ENCODE peak calls at places on chromosomes 1 and 21, in eight cellular contexts. V, D, Z, L, S, T, M and U are unnamed samples.
A peak's percentile ranks its signal among the peaks of the same experiment; 100 is the strongest.

GRCh38 chr21:38401527-38401926 is 96.8 kb downstream of the ERG start:
- DNase-seq in V (no peak), D (no peak), Z (no peak), L (no peak), S (no peak), T (no peak), M (no peak), U (no peak)

GRCh38 chr21:44424608-44425306 is 30.6 kb upstream of the LRRC3 start:
- DNase-seq in V (no peak), D (no peak), Z (no peak), L (no peak), S (no peak), T (peak; percentile 11), M (no peak), U (no peak)

GRCh38 chr1:76023669-76024407 is 50.7 kb upstream of the ST6GALNAC3 start:
- DNase-seq in V (no peak), D (peak; percentile 38), Z (no peak), L (no peak), S (no peak), T (no peak), M (no peak), U (no peak)

GRCh38 chr1:94602312-94602711 is 60.8 kb upstream of the F3 start:
- DNase-seq in V (peak; percentile 50), D (peak; percentile 65), Z (no peak), L (no peak), S (no peak), T (no peak), M (peak; percentile 57), U (no peak)

GRCh38 chr1:44048816-44049215 is 17.6 kb upstream of the SLC6A9 start:
- DNase-seq in V (no peak), D (peak; percentile 53), Z (no peak), L (no peak), S (no peak), T (no peak), M (no peak), U (peak; percentile 39)

GRCh38 chr1:245566952-245567351 is 412.2 kb downstream of the KIF26B start:
- DNase-seq in V (no peak), D (no peak), Z (no peak), L (no peak), S (no peak), T (no peak), M (no peak), U (peak; percentile 37)

GRCh38 chr1:15299811-15300210 is 52.8 kb downstream of the FHAD1 start:
- DNase-seq in V (no peak), D (no peak), Z (no peak), L (no peak), S (no peak), T (no peak), M (no peak), U (no peak)

GRCh38 chr21:19810779-19811178 is 1187.4 kb upstream of the NCAM2 start:
- DNase-seq in V (no peak), D (no peak), Z (no peak), L (no peak), S (no peak), T (no peak), M (no peak), U (no peak)

GRCh38 chr1:223827193-223827663 is 18.5 kb downstream of the TP53BP2 start:
- DNase-seq in V (no peak), D (no peak), Z (no peak), L (no peak), S (no peak), T (no peak), M (no peak), U (peak; percentile 60)

GRCh38 chr1:33819290-33819912 is 44.5 kb upstream of the HMGB4 start:
- DNase-seq in V (no peak), D (no peak), Z (no peak), L (peak; percentile 60), S (no peak), T (no peak), M (no peak), U (no peak)

GRCh38 chr1:113488576-113489177 is 98.4 kb downstream of the MAGI3 start:
- DNase-seq in V (no peak), D (no peak), Z (no peak), L (no peak), S (no peak), T (no peak), M (no peak), U (no peak)
- TF ChIP-seq CTCF in V (peak; percentile 25), D (no peak), Z (no peak), L (no peak), S (no peak), T (no peak), M (no peak), U (peak; percentile 0)

DNA sequence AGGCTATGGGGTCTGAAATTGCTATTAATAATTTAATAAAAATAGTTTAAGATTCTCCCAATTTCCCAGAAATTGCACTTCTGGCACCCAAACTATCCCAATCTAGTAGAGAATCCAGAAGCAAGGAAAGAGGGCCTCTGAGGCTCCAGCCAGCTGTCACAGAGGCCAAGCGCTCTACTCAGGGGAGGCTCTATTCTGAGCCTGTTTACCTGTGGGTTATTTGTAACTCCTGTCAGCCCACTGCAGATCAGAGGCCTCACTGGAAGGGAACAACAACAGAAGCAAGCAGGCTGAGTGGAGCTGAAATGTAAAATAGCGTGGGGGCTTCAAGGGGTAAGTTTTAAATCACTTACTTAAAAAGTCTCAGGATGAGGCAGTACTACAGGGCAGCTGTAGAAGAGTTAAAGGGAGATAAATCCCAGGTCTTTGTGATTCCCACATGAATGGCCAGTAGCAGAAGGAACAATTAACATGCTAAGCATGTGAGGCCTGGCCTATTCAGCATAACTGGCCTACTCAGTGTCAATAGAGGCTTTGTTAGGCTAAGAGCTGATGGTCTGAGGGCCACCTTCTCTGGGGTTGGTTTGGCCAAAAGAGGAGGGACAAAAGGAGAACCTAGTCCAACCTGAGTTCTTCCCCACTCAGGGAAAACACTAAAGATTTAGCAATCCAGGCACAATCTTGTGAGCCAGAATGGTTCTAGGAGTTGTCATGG is 12.8 kb downstream of the ZNF687 start:
- DNase-seq in V (no peak), D (no peak), Z (no peak), L (no peak), S (no peak), T (no peak), M (no peak), U (no peak)
- H3K4me3 ChIP-seq in V (no peak overlapping the region), D (no peak overlapping the region), Z (no peak overlapping the region), L (no peak overlapping the region), S (no peak overlapping the region), T (no peak overlapping the region), M (no peak overlapping the region), U (no peak overlapping the region)

DNA sequence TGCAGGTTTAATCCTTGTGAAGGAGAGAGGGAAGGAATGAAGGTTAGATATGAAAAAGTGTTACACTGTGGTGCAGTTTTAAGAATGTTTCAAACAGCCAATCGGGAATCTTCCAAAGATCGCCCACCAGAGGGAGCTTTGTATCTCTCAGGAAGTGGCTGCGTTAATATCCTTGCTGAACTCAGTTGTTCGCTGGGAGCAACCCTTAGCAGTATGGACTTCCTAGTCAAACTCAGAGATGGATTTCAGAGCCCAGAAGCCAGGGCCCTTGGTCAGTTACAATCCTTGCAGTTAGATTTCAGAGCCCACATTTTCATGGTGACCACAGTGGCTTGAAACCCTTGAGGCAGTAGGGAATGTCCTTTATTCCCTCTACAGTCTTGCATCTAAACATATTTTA is 136.2 kb downstream of the NTNG1 start:
- DNase-seq in V (peak; percentile 47), D (peak; percentile 62), Z (peak; percentile 13), L (no peak), S (no peak), T (no peak), M (peak; percentile 41), U (peak; percentile 78)
- TF ChIP-seq CTCF in V (peak; percentile 76), D (peak; percentile 68), Z (peak; percentile 70), L (peak; percentile 52), S (peak; percentile 27), T (peak; percentile 32), M (peak; percentile 29), U (peak; percentile 64)

DNA sequence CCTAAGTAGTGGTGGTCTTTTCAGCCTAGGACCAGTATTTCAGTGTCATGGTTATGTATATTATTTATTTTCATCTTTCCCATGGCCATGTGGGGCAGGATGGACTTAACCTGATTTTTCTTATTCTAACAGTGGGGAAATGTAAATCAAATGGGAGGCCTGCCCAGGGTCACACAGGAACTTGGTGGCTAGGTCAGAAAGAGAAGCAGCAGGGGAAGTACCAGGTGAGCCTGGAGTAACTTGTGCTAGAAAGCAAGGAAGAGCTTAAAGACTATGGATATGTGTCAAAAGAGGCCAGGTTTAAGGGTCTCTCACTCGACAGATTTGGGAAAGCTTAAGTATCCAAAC is 936 bp downstream of the ZFP69B start:
- DNase-seq in V (no peak), D (no peak), Z (no peak), L (no peak), S (no peak), T (no peak), M (no peak), U (no peak)
- H3K4me3 ChIP-seq in V (peak overlapping the region; percentile 84), D (peak overlapping the region; percentile 60), Z (peak overlapping the region; percentile 72), L (no peak overlapping the region), S (no peak overlapping the region), T (no peak overlapping the region), M (no peak overlapping the region), U (peak overlapping the region; percentile 80)

GRCh38 chr21:34548782-34549376 is 36.9 kb upstream of the KCNE1 start:
- DNase-seq in V (no peak), D (no peak), Z (no peak), L (no peak), S (no peak), T (no peak), M (no peak), U (no peak)

GRCh38 chr21:34546556-34546955 is 34.5 kb upstream of the KCNE1 start:
- DNase-seq in V (no peak), D (no peak), Z (no peak), L (no peak), S (no peak), T (no peak), M (no peak), U (no peak)

GRCh38 chr21:34543017-34543416 is 31.0 kb upstream of the KCNE1 start:
- DNase-seq in V (no peak), D (no peak), Z (no peak), L (no peak), S (no peak), T (no peak), M (peak; percentile 62), U (no peak)

GRCh38 chr21:34545079-34545884 is 33.3 kb upstream of the KCNE1 start:
- DNase-seq in V (no peak), D (peak; percentile 73), Z (no peak), L (no peak), S (peak; percentile 57), T (peak; percentile 81), M (peak; percentile 49), U (peak; percentile 91)

DNA sequence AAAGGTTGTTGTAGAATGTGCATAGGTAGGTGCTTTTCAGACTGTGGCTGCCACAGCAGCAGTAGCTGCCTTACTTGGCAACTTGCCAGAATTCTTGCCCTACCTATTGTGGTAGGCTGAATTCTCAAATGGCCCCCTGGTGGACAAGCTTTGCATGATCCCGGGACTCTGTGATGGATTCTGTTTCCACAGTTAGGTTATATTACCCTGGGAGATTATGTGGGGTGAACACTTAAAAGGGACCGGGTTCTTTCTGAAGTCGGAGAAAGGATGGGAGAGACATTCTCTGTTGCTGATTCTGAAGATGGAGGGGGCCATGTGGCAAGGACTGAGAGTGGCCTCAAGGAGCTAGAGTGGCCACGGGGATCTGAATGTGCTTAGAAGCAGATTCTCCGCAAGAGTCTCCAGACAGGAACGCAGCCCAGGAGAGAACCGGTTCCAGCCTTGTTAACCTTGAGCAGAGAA is 32.1 kb upstream of the KCNE1 start:
- DNase-seq in V (no peak), D (peak; percentile 72), Z (peak; percentile 32), L (no peak), S (peak; percentile 67), T (no peak), M (peak; percentile 88), U (peak; percentile 81)
- TF ChIP-seq CTCF in V (peak; percentile 64), D (peak; percentile 64), Z (peak; percentile 45), L (peak; percentile 60), S (peak; percentile 62), T (peak; percentile 72), M (peak; percentile 52), U (peak; percentile 61)